ENCODE peak calls at places on chromosomes 12 and 14, in nine cellular contexts. One of them, this sample, is unnamed.

GRCh38 chr12:62684586-62685295 is 218.1 kb downstream of the MON2 start:
- DNase-seq in SW 1271: no peak
- DNase-seq in HepG2: no peak
- DNase-seq in iris pigment epithelial cell: peak
- DNase-seq in NCI-H187: no peak
- DNase-seq in NCI-H2107: no peak
- DNase-seq in adrenal gland: no peak
- DNase-seq in NCI-H82: peak
- DNase-seq in keratinocyte: no peak
- DNase-seq in this sample: no peak

GRCh38 chr14:22939684-22940083 is 10.5 kb upstream of the PRMT5 start:
- DNase-seq in adrenal gland: no peak
- DNase-seq in keratinocyte: no peak
- DNase-seq in NCI-H2107: no peak
- DNase-seq in NCI-H187: no peak
- DNase-seq in iris pigment epithelial cell: peak
- DNase-seq in HepG2: no peak
- DNase-seq in SW 1271: no peak
- DNase-seq in NCI-H82: no peak
- DNase-seq in this sample: peak

GRCh38 chr12:130523208-130523607 is 185.5 kb downstream of the PIWIL1 start:
- DNase-seq in NCI-H187: no peak
- DNase-seq in SW 1271: no peak
- DNase-seq in iris pigment epithelial cell: no peak
- DNase-seq in keratinocyte: no peak
- DNase-seq in HepG2: no peak
- DNase-seq in NCI-H2107: no peak
- DNase-seq in adrenal gland: no peak
- DNase-seq in NCI-H82: no peak
- DNase-seq in this sample: no peak

GRCh38 chr12:128754275-128754674 is 69.5 kb downstream of the SLC15A4 start:
- DNase-seq in SW 1271: no peak
- DNase-seq in NCI-H2107: no peak
- DNase-seq in HepG2: no peak
- DNase-seq in NCI-H187: no peak
- DNase-seq in iris pigment epithelial cell: no peak
- DNase-seq in NCI-H82: no peak
- DNase-seq in keratinocyte: no peak
- DNase-seq in adrenal gland: no peak
- DNase-seq in this sample: no peak

GRCh38 chr14:94174622-94175402 is 690 bp downstream of the PPP4R4 start:
- DNase-seq in SW 1271: no peak
- DNase-seq in NCI-H82: peak
- DNase-seq in iris pigment epithelial cell: no peak
- DNase-seq in HepG2: no peak
- DNase-seq in NCI-H187: no peak
- DNase-seq in NCI-H2107: no peak
- DNase-seq in keratinocyte: no peak
- DNase-seq in adrenal gland: no peak
- DNase-seq in this sample: no peak

GRCh38 chr12:9341260-9341585 is 133.0 kb upstream of the PZP start:
- DNase-seq in adrenal gland: no peak
- DNase-seq in NCI-H82: no peak
- DNase-seq in NCI-H2107: no peak
- DNase-seq in HepG2: no peak
- DNase-seq in NCI-H187: no peak
- DNase-seq in SW 1271: no peak
- DNase-seq in keratinocyte: no peak
- DNase-seq in iris pigment epithelial cell: no peak
- DNase-seq in this sample: no peak

GRCh38 chr14:51869426-51870113 is 9.2 kb downstream of the GNG2 start:
- DNase-seq in iris pigment epithelial cell: no peak
- DNase-seq in NCI-H2107: no peak
- DNase-seq in HepG2: no peak
- DNase-seq in keratinocyte: no peak
- DNase-seq in SW 1271: no peak
- DNase-seq in adrenal gland: no peak
- DNase-seq in NCI-H82: no peak
- DNase-seq in NCI-H187: no peak
- DNase-seq in this sample: no peak

GRCh38 chr12:117662220-117662619 is 300.8 kb upstream of the NOS1 start:
- DNase-seq in HepG2: no peak
- DNase-seq in NCI-H187: no peak
- DNase-seq in NCI-H2107: no peak
- DNase-seq in SW 1271: no peak
- DNase-seq in NCI-H82: no peak
- DNase-seq in adrenal gland: no peak
- DNase-seq in iris pigment epithelial cell: no peak
- DNase-seq in keratinocyte: no peak
- DNase-seq in this sample: no peak

GRCh38 chr12:110921262-110921661 is 883 bp upstream of the MYL2 start:
- DNase-seq in SW 1271: no peak
- DNase-seq in adrenal gland: no peak
- DNase-seq in NCI-H2107: no peak
- DNase-seq in keratinocyte: no peak
- DNase-seq in HepG2: no peak
- DNase-seq in NCI-H187: no peak
- DNase-seq in NCI-H82: no peak
- DNase-seq in iris pigment epithelial cell: peak
- DNase-seq in this sample: peak

GRCh38 chr12:32896438-32897275 is at the start of gene PKP2:
- DNase-seq in NCI-H187: no peak
- DNase-seq in HepG2: peak
- DNase-seq in SW 1271: peak
- DNase-seq in adrenal gland: peak
- DNase-seq in NCI-H82: peak
- DNase-seq in iris pigment epithelial cell: peak
- DNase-seq in NCI-H2107: no peak
- DNase-seq in keratinocyte: no peak
- DNase-seq in this sample: peak

GRCh38 chr14:33375781-33376180 is 437.1 kb downstream of the NPAS3 start:
- DNase-seq in iris pigment epithelial cell: peak
- DNase-seq in SW 1271: no peak
- DNase-seq in NCI-H82: no peak
- DNase-seq in HepG2: no peak
- DNase-seq in adrenal gland: no peak
- DNase-seq in NCI-H187: no peak
- DNase-seq in NCI-H2107: no peak
- DNase-seq in keratinocyte: no peak
- DNase-seq in this sample: peak

GRCh38 chr12:16955083-16955657 is 349.2 kb upstream of the LMO3 start:
- DNase-seq in iris pigment epithelial cell: peak
- DNase-seq in NCI-H187: no peak
- DNase-seq in HepG2: no peak
- DNase-seq in NCI-H2107: no peak
- DNase-seq in adrenal gland: no peak
- DNase-seq in NCI-H82: no peak
- DNase-seq in keratinocyte: peak
- DNase-seq in SW 1271: no peak
- DNase-seq in this sample: no peak

GRCh38 chr14:90905531-90905930 is 89.3 kb upstream of the TTC7B start:
- DNase-seq in NCI-H82: no peak
- DNase-seq in SW 1271: no peak
- DNase-seq in keratinocyte: no peak
- DNase-seq in NCI-H2107: no peak
- DNase-seq in adrenal gland: no peak
- DNase-seq in HepG2: no peak
- DNase-seq in iris pigment epithelial cell: no peak
- DNase-seq in NCI-H187: no peak
- DNase-seq in this sample: no peak

GRCh38 chr14:104140463-104141331 is 2.3 kb downstream of the KIF26A start:
- DNase-seq in NCI-H82: no peak
- DNase-seq in NCI-H187: no peak
- DNase-seq in SW 1271: no peak
- DNase-seq in HepG2: no peak
- DNase-seq in NCI-H2107: no peak
- DNase-seq in keratinocyte: no peak
- DNase-seq in adrenal gland: peak
- DNase-seq in iris pigment epithelial cell: no peak
- DNase-seq in this sample: no peak

GRCh38 chr12:26698186-26698585 is 134.8 kb downstream of the ITPR2 start:
- DNase-seq in NCI-H2107: no peak
- DNase-seq in iris pigment epithelial cell: no peak
- DNase-seq in NCI-H82: no peak
- DNase-seq in SW 1271: no peak
- DNase-seq in keratinocyte: no peak
- DNase-seq in HepG2: no peak
- DNase-seq in NCI-H187: no peak
- DNase-seq in adrenal gland: no peak
- DNase-seq in this sample: no peak

GRCh38 chr14:103393687-103394626 is 8.7 kb downstream of the MARK3 start:
- DNase-seq in NCI-H2107: no peak
- DNase-seq in SW 1271: no peak
- DNase-seq in adrenal gland: peak
- DNase-seq in HepG2: no peak
- DNase-seq in keratinocyte: no peak
- DNase-seq in NCI-H82: peak
- DNase-seq in NCI-H187: no peak
- DNase-seq in iris pigment epithelial cell: no peak
- DNase-seq in this sample: peak

GRCh38 chr12:110547090-110547489 is 36.0 kb downstream of the PPTC7 start:
- DNase-seq in iris pigment epithelial cell: no peak
- DNase-seq in NCI-H2107: no peak
- DNase-seq in NCI-H187: no peak
- DNase-seq in HepG2: no peak
- DNase-seq in NCI-H82: no peak
- DNase-seq in keratinocyte: no peak
- DNase-seq in adrenal gland: no peak
- DNase-seq in SW 1271: no peak
- DNase-seq in this sample: no peak

GRCh38 chr14:99930420-99931274 is 134.6 kb upstream of the EVL start:
- DNase-seq in SW 1271: no peak
- DNase-seq in HepG2: no peak
- DNase-seq in NCI-H187: no peak
- DNase-seq in NCI-H2107: no peak
- DNase-seq in NCI-H82: peak
- DNase-seq in iris pigment epithelial cell: no peak
- DNase-seq in adrenal gland: no peak
- DNase-seq in keratinocyte: no peak
- DNase-seq in this sample: no peak

GRCh38 chr12:122845865-122846621 is 10.8 kb downstream of the HIP1R start:
- DNase-seq in NCI-H187: peak
- DNase-seq in keratinocyte: no peak
- DNase-seq in HepG2: no peak
- DNase-seq in NCI-H2107: peak
- DNase-seq in iris pigment epithelial cell: no peak
- DNase-seq in NCI-H82: no peak
- DNase-seq in adrenal gland: no peak
- DNase-seq in SW 1271: no peak
- DNase-seq in this sample: no peak

GRCh38 chr12:25819713-25820112 is 138.8 kb upstream of the RASSF8 start:
- DNase-seq in keratinocyte: no peak
- DNase-seq in NCI-H2107: no peak
- DNase-seq in iris pigment epithelial cell: no peak
- DNase-seq in SW 1271: no peak
- DNase-seq in NCI-H187: no peak
- DNase-seq in NCI-H82: no peak
- DNase-seq in HepG2: no peak
- DNase-seq in adrenal gland: no peak
- DNase-seq in this sample: no peak

GRCh38 chr12:128970941-128971340 is 117.7 kb downstream of the GLT1D1 start:
- DNase-seq in adrenal gland: no peak
- DNase-seq in NCI-H82: no peak
- DNase-seq in HepG2: no peak
- DNase-seq in NCI-H2107: peak
- DNase-seq in SW 1271: no peak
- DNase-seq in keratinocyte: no peak
- DNase-seq in iris pigment epithelial cell: no peak
- DNase-seq in NCI-H187: peak
- DNase-seq in this sample: no peak

GRCh38 chr14:66603945-66604344 is 96.0 kb downstream of the GPHN start:
- DNase-seq in NCI-H2107: no peak
- DNase-seq in keratinocyte: no peak
- DNase-seq in NCI-H82: no peak
- DNase-seq in adrenal gland: no peak
- DNase-seq in iris pigment epithelial cell: no peak
- DNase-seq in NCI-H187: no peak
- DNase-seq in HepG2: no peak
- DNase-seq in SW 1271: no peak
- DNase-seq in this sample: no peak

GRCh38 chr12:124720019-124720686 is 143.5 kb downstream of the SCARB1 start:
- DNase-seq in iris pigment epithelial cell: peak
- DNase-seq in keratinocyte: no peak
- DNase-seq in HepG2: no peak
- DNase-seq in NCI-H187: peak
- DNase-seq in NCI-H82: peak
- DNase-seq in NCI-H2107: peak
- DNase-seq in SW 1271: no peak
- DNase-seq in adrenal gland: no peak
- DNase-seq in this sample: peak

GRCh38 chr14:20631023-20631820 is 10.3 kb downstream of the OR6S1 start:
- DNase-seq in SW 1271: peak
- DNase-seq in keratinocyte: no peak
- DNase-seq in adrenal gland: peak
- DNase-seq in NCI-H82: peak
- DNase-seq in iris pigment epithelial cell: peak
- DNase-seq in HepG2: peak
- DNase-seq in NCI-H187: no peak
- DNase-seq in NCI-H2107: no peak
- DNase-seq in this sample: peak

GRCh38 chr14:89284368-89285058 is 132.5 kb downstream of the FOXN3 start:
- DNase-seq in keratinocyte: no peak
- DNase-seq in iris pigment epithelial cell: peak
- DNase-seq in NCI-H82: no peak
- DNase-seq in SW 1271: no peak
- DNase-seq in adrenal gland: no peak
- DNase-seq in NCI-H2107: peak
- DNase-seq in HepG2: no peak
- DNase-seq in NCI-H187: peak
- DNase-seq in this sample: no peak

GRCh38 chr12:107163413-107163812 is 70.1 kb upstream of the CRY1 start:
- DNase-seq in SW 1271: no peak
- DNase-seq in keratinocyte: no peak
- DNase-seq in adrenal gland: no peak
- DNase-seq in NCI-H187: no peak
- DNase-seq in NCI-H2107: no peak
- DNase-seq in iris pigment epithelial cell: peak
- DNase-seq in HepG2: no peak
- DNase-seq in NCI-H82: no peak
- DNase-seq in this sample: peak

GRCh38 chr12:12704593-12705230 is 8.7 kb upstream of the GPR19 start:
- DNase-seq in HepG2: peak
- DNase-seq in NCI-H2107: peak
- DNase-seq in NCI-H82: peak
- DNase-seq in adrenal gland: peak
- DNase-seq in iris pigment epithelial cell: peak
- DNase-seq in NCI-H187: no peak
- DNase-seq in keratinocyte: peak
- DNase-seq in SW 1271: peak
- DNase-seq in this sample: peak

GRCh38 chr14:50688875-50689274 is 20.8 kb upstream of the SAV1 start:
- DNase-seq in keratinocyte: no peak
- DNase-seq in SW 1271: no peak
- DNase-seq in NCI-H187: no peak
- DNase-seq in NCI-H2107: no peak
- DNase-seq in HepG2: peak
- DNase-seq in adrenal gland: no peak
- DNase-seq in iris pigment epithelial cell: no peak
- DNase-seq in NCI-H82: no peak
- DNase-seq in this sample: no peak

GRCh38 chr14:52052289-52052943 is 16.4 kb downstream of the NID2 start:
- DNase-seq in adrenal gland: no peak
- DNase-seq in iris pigment epithelial cell: peak
- DNase-seq in NCI-H2107: no peak
- DNase-seq in NCI-H82: no peak
- DNase-seq in SW 1271: no peak
- DNase-seq in HepG2: no peak
- DNase-seq in NCI-H187: no peak
- DNase-seq in keratinocyte: no peak
- DNase-seq in this sample: peak

GRCh38 chr12:115155665-115156645 is 472.0 kb upstream of the TBX3 start:
- DNase-seq in HepG2: no peak
- DNase-seq in SW 1271: no peak
- DNase-seq in NCI-H2107: no peak
- DNase-seq in iris pigment epithelial cell: peak
- DNase-seq in NCI-H187: no peak
- DNase-seq in keratinocyte: peak
- DNase-seq in adrenal gland: no peak
- DNase-seq in NCI-H82: no peak
- DNase-seq in this sample: peak

GRCh38 chr12:106974525-106974924 is 12.4 kb downstream of the MTERF2 start:
- DNase-seq in NCI-H82: no peak
- DNase-seq in SW 1271: no peak
- DNase-seq in HepG2: peak
- DNase-seq in NCI-H2107: no peak
- DNase-seq in keratinocyte: no peak
- DNase-seq in adrenal gland: no peak
- DNase-seq in iris pigment epithelial cell: no peak
- DNase-seq in NCI-H187: no peak
- DNase-seq in this sample: no peak